ENCODE peak calls at places on chromosome 22, in four cellular contexts. R, A, N and E are unnamed samples.

GRCh38 chr22:31442768-31443489 is 43.5 kb downstream of the DRG1 start:
- DNase-seq in N (no peak), A (no peak), R (no peak), E (no peak)

GRCh38 chr22:35070451-35071093 is 4.6 kb downstream of the ISX start:
- DNase-seq in A (no peak), R (no peak), N (no peak), E (no peak)

GRCh38 chr22:24727218-24727851 is 47.2 kb downstream of the PIWIL3 start:
- DNase-seq in A (peak), N (no peak), R (peak), E (no peak)

GRCh38 chr22:18060646-18061620 is 16.9 kb upstream of the PEX26 start:
- DNase-seq in N (no peak), R (peak), A (no peak), E (no peak)

GRCh38 chr22:39308614-39309363 is 10.6 kb downstream of the RPL3 start:
- DNase-seq in A (no peak), N (no peak), R (peak), E (no peak)

GRCh38 chr22:36360871-36361383 is 26.8 kb downstream of the MYH9 start:
- DNase-seq in A (no peak), R (peak), N (no peak), E (no peak)

GRCh38 chr22:46086577-46087335 is 63.6 kb upstream of the PPARA start:
- DNase-seq in A (no peak), N (no peak), R (no peak), E (no peak)

GRCh38 chr22:30047364-30047738 is 32.9 kb upstream of the HORMAD2 start:
- DNase-seq in N (no peak), R (peak), A (no peak), E (no peak)

GRCh38 chr22:49999063-49999900 is 13.3 kb downstream of the IL17REL start:
- DNase-seq in A (no peak), N (no peak), R (no peak), E (no peak)

GRCh38 chr22:32623943-32624342 is 149.3 kb downstream of the FBXO7 start:
- DNase-seq in R (peak), N (no peak), A (no peak), E (no peak)

GRCh38 chr22:26669060-26669481 is 11.7 kb downstream of the MIAT start:
- DNase-seq in N (no peak), R (peak), A (no peak), E (no peak)

GRCh38 chr22:18023509-18024275 is 669 bp downstream of the MICAL3 start:
- DNase-seq in A (no peak), N (peak), R (peak), E (no peak)

GRCh38 chr22:47107431-47107830 is 345.0 kb downstream of the TBC1D22A start:
- DNase-seq in A (no peak), R (peak), N (no peak), E (no peak)

GRCh38 chr22:27804683-27805297 is 3.2 kb upstream of the MN1 start:
- DNase-seq in A (no peak), R (peak), N (peak), E (no peak)

GRCh38 chr22:33247758-33248157 is 189.6 kb upstream of the SYN3 start:
- DNase-seq in N (no peak), R (no peak), A (no peak), E (no peak)

GRCh38 chr22:49629586-49630447 is 197.9 kb downstream of the BRD1 start:
- DNase-seq in R (no peak), A (no peak), N (no peak), E (no peak)